ENCODE peak calls at places on chromosome 17, in eight cellular contexts. T is GM12878, J is endothelial cell of umbilical vein, F is GM23338, M is H1, Q is HCT116, G is K562, V is HepG2. N is an unnamed sample.

GRCh38 chr17:59388070-59388556 is 56.7 kb downstream of the YPEL2 start:
- DNase-seq in T (no peak), J (no peak), F (no peak), M (no peak), Q (no peak), G (peak; percentile 40), V (no peak), N (no peak)

GRCh38 chr17:64061157-64061898 is 40.9 kb upstream of the ICAM2 start:
- DNase-seq in T (peak; percentile 68), J (peak; percentile 92), F (no peak), M (no peak), Q (no peak), G (no peak), V (no peak), N (no peak)

GRCh38 chr17:65885484-65885883 is 306.4 kb downstream of the CEP112 start:
- DNase-seq in T (no peak), J (no peak), F (no peak), M (no peak), Q (no peak), G (no peak), V (no peak), N (no peak)

GRCh38 chr17:36104601-36105000 is 974 bp downstream of the CCL4 start:
- DNase-seq in T (no peak), J (no peak), F (no peak), M (no peak), Q (no peak), G (no peak), V (no peak), N (no peak)

GRCh38 chr17:56178203-56178602 is 24.9 kb downstream of the ANKFN1 start:
- DNase-seq in T (no peak), J (no peak), F (no peak), M (no peak), Q (no peak), G (no peak), V (no peak), N (no peak)

GRCh38 chr17:59846391-59847165 is 46.2 kb downstream of the TUBD1 start:
- DNase-seq in T (peak; percentile 91), J (peak; percentile 74), F (peak; percentile 62), M (no peak), Q (peak; percentile 94), G (peak; percentile 21), V (peak; percentile 99), N (no peak)

GRCh38 chr17:41171881-41172280 is 3.9 kb upstream of the KRTAP4-3 start:
- DNase-seq in T (no peak), J (no peak), F (no peak), M (no peak), Q (no peak), G (no peak), V (no peak), N (no peak)

GRCh38 chr17:42843358-42843934 is 934 bp upstream of the AOC2 start:
- DNase-seq in T (no peak), J (peak; percentile 69), F (peak; percentile 80), M (no peak), Q (peak; percentile 51), G (peak; percentile 70), V (peak; percentile 73), N (peak; percentile 20)

GRCh38 chr17:65261682-65262636 is 124.8 kb downstream of the RGS9 start:
- DNase-seq in T (no peak), J (peak; percentile 61), F (no peak), M (no peak), Q (no peak), G (no peak), V (no peak), N (peak; percentile 60)

GRCh38 chr17:59890720-59891119 is 2.0 kb downstream of the TUBD1 start:
- DNase-seq in T (no peak), J (no peak), F (no peak), M (no peak), Q (no peak), G (peak; percentile 20), V (peak; percentile 61), N (no peak)

GRCh38 chr17:17118399-17118798 is 76.1 kb downstream of the MPRIP start:
- DNase-seq in T (no peak), J (no peak), F (no peak), M (no peak), Q (no peak), G (no peak), V (peak; percentile 45), N (no peak)

GRCh38 chr17:39604911-39605491 is 2.7 kb downstream of the NEUROD2 start:
- DNase-seq in T (no peak), J (no peak), F (peak; percentile 56), M (no peak), Q (no peak), G (no peak), V (no peak), N (no peak)
- TF ChIP-seq EZH2 in T (no peak), J (no peak), F (peak; percentile 85), M (no peak), Q (no peak), G (no peak), V (no peak), N (no peak)

GRCh38 chr17:77610980-77611641 is 347.4 kb upstream of the TNRC6C start:
- DNase-seq in T (no peak), J (no peak), F (no peak), M (no peak), Q (no peak), G (no peak), V (no peak), N (no peak)

GRCh38 chr17:77611791-77612466 is 346.6 kb upstream of the TNRC6C start:
- DNase-seq in T (no peak), J (no peak), F (no peak), M (no peak), Q (no peak), G (no peak), V (no peak), N (no peak)

GRCh38 chr17:77609553-77610517 is 348.7 kb upstream of the TNRC6C start:
- DNase-seq in T (peak; percentile 43), J (no peak), F (no peak), M (no peak), Q (no peak), G (no peak), V (peak; percentile 27), N (no peak)

GRCh38 chr17:77608431-77608830 is 350.1 kb upstream of the TNRC6C start:
- DNase-seq in T (no peak), J (no peak), F (no peak), M (no peak), Q (no peak), G (no peak), V (no peak), N (no peak)

GRCh38 chr17:77610518-77610893 is 348.0 kb upstream of the TNRC6C start:
- DNase-seq in T (no peak), J (no peak), F (no peak), M (no peak), Q (no peak), G (no peak), V (no peak), N (no peak)
- H3K27ac ChIP-seq in T (no peak overlapping the region), J (no peak overlapping the region), F (no peak overlapping the region), M (no peak overlapping the region), Q (no peak overlapping the region), G (no peak overlapping the region), V (no peak overlapping the region), N (peak overlapping the region; percentile 72)

GRCh38 chr17:39926135-39926587 is 1.2 kb downstream of the ORMDL3 start:
- DNase-seq in T (no peak), J (no peak), F (no peak), M (no peak), Q (no peak), G (no peak), V (no peak), N (no peak)

GRCh38 chr17:39926588-39927100 is 757 bp downstream of the ORMDL3 start:
- DNase-seq in T (no peak), J (peak; percentile 29), F (peak; percentile 78), M (no peak), Q (no peak), G (peak; percentile 66), V (peak; percentile 78), N (no peak)

GRCh38 chr17:39927928-39928867 is 666 bp downstream of the LRRC3C start:
- DNase-seq in T (no peak), J (peak; percentile 19), F (peak; percentile 88), M (no peak), Q (no peak), G (peak; percentile 43), V (peak; percentile 72), N (no peak)

GRCh38 chr17:39928868-39929651 is 1.5 kb downstream of the LRRC3C start:
- DNase-seq in T (no peak), J (peak; percentile 87), F (no peak), M (no peak), Q (peak; percentile 19), G (no peak), V (no peak), N (no peak)

DNA sequence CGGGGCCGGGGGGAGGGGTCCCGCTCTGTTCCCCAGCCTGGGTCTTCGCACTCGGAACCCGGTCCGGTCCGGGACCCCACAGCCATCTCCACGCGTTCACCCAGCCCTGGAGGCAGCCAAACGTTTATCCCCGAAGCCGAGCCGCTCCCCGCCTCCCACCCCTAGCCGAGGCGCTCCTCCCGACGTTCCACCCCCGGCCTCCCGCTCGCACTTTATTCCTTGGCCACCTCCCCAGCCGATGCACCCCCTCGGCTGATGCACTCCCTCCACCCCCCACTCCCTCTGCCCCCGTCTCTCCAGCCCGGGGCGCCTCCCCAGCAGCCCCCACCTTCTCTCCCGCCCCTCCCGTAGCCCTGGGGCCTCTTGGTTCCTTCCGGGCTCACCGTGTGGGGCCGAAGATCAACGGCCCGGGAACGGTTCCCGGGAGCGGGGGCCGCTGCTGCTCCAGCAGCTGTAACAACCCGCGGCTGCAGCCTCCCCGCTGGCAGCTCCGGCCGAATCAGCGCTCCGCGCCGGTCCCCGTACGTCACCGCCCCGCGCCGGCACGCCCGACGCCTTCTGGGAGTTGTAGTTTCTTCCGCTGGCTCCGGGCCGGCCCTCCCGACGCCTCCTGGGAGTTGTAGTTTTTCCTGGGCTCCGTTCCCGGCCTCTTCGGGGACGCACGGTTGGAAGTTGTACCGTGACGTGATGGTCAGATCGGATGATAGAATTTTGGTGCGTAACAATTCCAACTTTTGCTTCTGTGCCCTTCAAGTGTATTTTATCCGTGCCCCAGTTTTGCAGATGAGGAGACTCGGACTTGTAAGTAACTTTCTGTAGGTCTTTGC is at the start of the genes LRRC3C and ORMDL3:
- DNase-seq in T (no peak), J (peak; percentile 93), F (peak; percentile 97), M (peak; percentile 74), Q (peak; percentile 88), G (peak; percentile 92), V (peak; percentile 94), N (peak; percentile 64)
- TF ChIP-seq POLR2AphosphoS5 in T (no peak), J (peak; percentile 67), F (peak; percentile 76), M (no peak), Q (peak; percentile 88), G (peak; percentile 73), V (peak; percentile 82), N (peak; percentile 85)

GRCh38 chr17:44251062-44251461 is 16.9 kb downstream of the SLC4A1 start:
- DNase-seq in T (no peak), J (no peak), F (no peak), M (no peak), Q (no peak), G (no peak), V (no peak), N (no peak)

GRCh38 chr17:44253021-44253420 is 14.9 kb downstream of the SLC4A1 start:
- DNase-seq in T (no peak), J (no peak), F (no peak), M (no peak), Q (no peak), G (no peak), V (no peak), N (no peak)

GRCh38 chr17:44249501-44250246 is 18.3 kb downstream of the SLC4A1 start:
- DNase-seq in T (no peak), J (no peak), F (no peak), M (no peak), Q (no peak), G (no peak), V (no peak), N (no peak)

GRCh38 chr17:44248220-44248529 is 19.8 kb downstream of the SLC4A1 start:
- DNase-seq in T (no peak), J (no peak), F (no peak), M (no peak), Q (no peak), G (no peak), V (no peak), N (no peak)

GRCh38 chr17:44247346-44248219 is 20.4 kb downstream of the SLC4A1 start:
- DNase-seq in T (no peak), J (no peak), F (no peak), M (no peak), Q (no peak), G (no peak), V (no peak), N (no peak)
- TF ChIP-seq EZH2 in T (no peak), J (no peak), F (no peak), M (no peak), Q (no peak), G (no peak), V (no peak), N (no peak)

N was measured in SK-N-MC.